ENCODE peak calls at places on chromosome 15, in five cellular contexts. U is mesothelial cell of epicardium, A is pancreas, O is upper lobe of right lung, Y is MM.1S. N is an unnamed sample.

GRCh38 chr15:29102911-29103824 is 166.5 kb downstream of the NSMCE3 start:
- DNase-seq in O (no peak), A (no peak), Y (no peak), U (no peak), N (no peak)

GRCh38 chr15:75170711-75171341 is 30.9 kb upstream of the C15orf39 start:
- DNase-seq in O (peak; percentile 42), U (no peak), A (no peak), Y (no peak), N (no peak)

GRCh38 chr15:67746022-67746421 is 79.3 kb upstream of the SKOR1 start:
- DNase-seq in Y (no peak), O (no peak), A (no peak), U (no peak), N (no peak)

GRCh38 chr15:93210995-93211394 is 122.0 kb upstream of the RGMA start:
- DNase-seq in Y (no peak), U (no peak), O (no peak), A (no peak), N (no peak)

GRCh38 chr15:43511012-43511885 is 6.2 kb upstream of the MAP1A start:
- DNase-seq in O (no peak), A (no peak), U (no peak), Y (no peak), N (peak; percentile 42)

GRCh38 chr15:39128746-39129145 is 452.1 kb upstream of the THBS1 start:
- DNase-seq in A (no peak), O (no peak), U (no peak), Y (no peak), N (no peak)

GRCh38 chr15:88623061-88623460 is 1.9 kb downstream of the AEN start:
- DNase-seq in A (no peak), U (no peak), O (no peak), Y (no peak), N (no peak)

GRCh38 chr15:60787737-60788513 is 309.0 kb upstream of the ICE2 start:
- DNase-seq in Y (no peak), U (no peak), A (no peak), O (no peak), N (no peak)

GRCh38 chr15:41782486-41783271 is 8.4 kb downstream of the MAPKBP1 start:
- DNase-seq in O (no peak), U (no peak), Y (no peak), A (no peak), N (no peak)

GRCh38 chr15:48059786-48060185 is 61.0 kb upstream of the SLC24A5 start:
- DNase-seq in U (no peak), O (peak; percentile 64), A (no peak), Y (no peak), N (no peak)

GRCh38 chr15:87728998-87729397 is 527.5 kb downstream of the NTRK3 start:
- DNase-seq in O (no peak), U (no peak), A (no peak), Y (peak; percentile 69), N (no peak)

GRCh38 chr15:73142802-73143762 is 90.8 kb downstream of the NEO1 start:
- DNase-seq in O (no peak), Y (peak; percentile 23), U (no peak), A (no peak), N (no peak)

GRCh38 chr15:62165029-62165792 is at the start of gene C2CD4B:
- DNase-seq in A (peak; percentile 96), O (peak; percentile 78), U (no peak), Y (no peak), N (peak; percentile 40)

GRCh38 chr15:65952425-65953053 is 83.2 kb downstream of the RAB11A start:
- DNase-seq in Y (peak; percentile 29), O (no peak), A (no peak), U (peak; percentile 70), N (no peak)

GRCh38 chr15:41775651-41776050 is 1.4 kb downstream of the MAPKBP1 start:
- DNase-seq in A (no peak), Y (no peak), O (no peak), U (no peak), N (no peak)

GRCh38 chr15:77532846-77533245 is 99.9 kb downstream of the LINGO1 start:
- DNase-seq in U (no peak), O (peak; percentile 28), Y (no peak), A (no peak), N (no peak)

GRCh38 chr15:80778621-80778963 is 578 bp upstream of the CEMIP start:
- DNase-seq in U (no peak), O (no peak), Y (no peak), A (no peak), N (no peak)

GRCh38 chr15:78264304-78265136 is at the start of gene DNAJA4:
- DNase-seq in Y (no peak), O (peak; percentile 80), A (peak; percentile 58), U (no peak), N (peak; percentile 44)

GRCh38 chr15:72919936-72920455 is 132.3 kb upstream of the NEO1 start:
- DNase-seq in A (no peak), Y (no peak), U (no peak), O (no peak), N (no peak)

GRCh38 chr15:34855893-34856292 is 60.5 kb upstream of the ACTC1 start:
- DNase-seq in Y (no peak), O (no peak), U (no peak), A (no peak), N (no peak)

GRCh38 chr15:77528968-77529319 is 103.8 kb downstream of the LINGO1 start:
- DNase-seq in Y (no peak), U (no peak), O (peak; percentile 44), A (no peak), N (peak; percentile 68)

GRCh38 chr15:74603789-74604705 is 11.6 kb upstream of the CLK3 start:
- DNase-seq in O (no peak), Y (no peak), U (no peak), A (peak; percentile 11), N (no peak)

GRCh38 chr15:92159906-92160841 is 233.5 kb upstream of the ST8SIA2 start:
- DNase-seq in O (no peak), A (no peak), Y (no peak), U (no peak), N (no peak)

GRCh38 chr15:74406992-74407705 is 26.6 kb downstream of the SEMA7A start:
- DNase-seq in Y (no peak), O (no peak), U (no peak), A (no peak), N (peak; percentile 45)

GRCh38 chr15:96325579-96326331 is 4.7 kb upstream of the NR2F2 start:
- DNase-seq in U (no peak), O (no peak), Y (no peak), A (no peak), N (no peak)

GRCh38 chr15:101357333-101357732 is 62.3 kb upstream of the SNRPA1 start:
- DNase-seq in A (no peak), U (no peak), Y (no peak), O (no peak), N (no peak)

GRCh38 chr15:23472678-23473077 is 25.6 kb upstream of the GOLGA6L2 start:
- DNase-seq in O (no peak), U (no peak), A (no peak), Y (no peak), N (no peak)

DNA sequence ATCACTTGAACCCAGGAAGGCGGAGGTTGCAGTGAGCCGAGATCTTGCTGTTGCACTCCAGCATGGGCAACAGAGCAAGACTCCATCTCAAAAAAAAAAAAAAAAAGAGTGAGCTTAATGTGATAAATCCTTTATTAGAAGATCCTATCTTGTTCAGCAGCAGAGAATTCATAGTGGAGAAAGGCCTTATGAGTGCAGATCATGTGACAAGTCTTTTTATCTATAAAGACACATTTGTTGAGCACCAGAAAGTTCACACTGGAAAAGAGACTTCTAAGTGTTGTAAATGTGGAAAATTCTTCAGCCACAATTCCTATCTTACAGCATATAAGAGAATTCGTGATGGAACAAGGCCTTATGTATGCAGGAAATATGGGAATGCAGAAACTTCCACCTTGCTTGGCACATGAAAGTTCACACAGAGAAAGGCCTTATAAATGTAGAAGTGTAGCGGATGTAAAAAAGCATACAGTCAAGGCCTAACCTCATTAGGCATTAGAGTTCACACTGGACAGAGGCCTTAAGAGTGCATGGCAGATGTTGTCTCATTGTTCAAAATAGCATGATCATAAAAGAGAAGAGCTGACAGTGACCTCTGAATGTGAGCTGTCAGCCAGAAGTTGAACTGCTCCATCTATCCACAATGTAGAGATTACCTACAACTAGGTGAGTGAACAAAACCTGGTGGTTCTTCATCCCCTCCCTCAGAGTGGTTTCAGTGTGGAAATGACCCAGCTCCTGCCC is 16.7 kb downstream of the ADAM10 start:
- DNase-seq in O (no peak), U (no peak), Y (no peak), A (no peak), N (no peak)
- TF ChIP-seq CTCF in O (no peak), U (no peak), Y (no peak), A (no peak), N (no peak)

GRCh38 chr15:57743424-57743823 is 36.9 kb downstream of the POLR2M start:
- DNase-seq in Y (peak; percentile 36), A (no peak), U (no peak), O (no peak), N (no peak)
- TF ChIP-seq CTCF in Y (peak; percentile 33), A (no peak), U (no peak), O (no peak), N (no peak)

GRCh38 chr15:51336011-51336410 is 2.4 kb downstream of the CYP19A1 start:
- DNase-seq in A (no peak), U (no peak), O (no peak), Y (no peak), N (no peak)
- TF ChIP-seq CTCF in A (no peak), U (peak; percentile 27), O (no peak), Y (no peak), N (no peak)

DNA sequence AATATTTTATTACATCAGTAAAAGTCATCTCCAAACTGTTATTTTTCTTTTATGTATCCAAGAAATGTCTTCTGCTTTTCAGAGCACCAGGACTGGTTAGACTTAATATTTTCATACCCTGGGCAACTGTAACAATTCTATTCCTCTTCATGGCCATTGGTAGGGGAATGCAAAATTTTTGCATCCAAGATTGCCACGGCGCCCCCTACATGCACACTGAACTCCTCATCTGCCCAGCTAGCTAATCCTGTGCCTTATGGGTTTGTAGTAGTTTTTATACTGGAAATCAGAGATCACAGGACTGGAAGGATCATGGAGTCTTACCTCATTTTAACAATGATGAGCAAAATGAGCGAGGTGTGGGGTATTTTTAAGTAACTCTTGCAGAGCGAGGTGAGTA is 74.2 kb downstream of the CRTC3 start:
- DNase-seq in A (no peak), O (peak; percentile 72), Y (no peak), U (no peak), N (no peak)
- TF ChIP-seq CTCF in A (no peak), O (peak; percentile 57), Y (peak; percentile 49), U (no peak), N (no peak)

N was measured in glutamatergic neuron.